ENCODE peak calls at places on chromosomes 5 and 9, in six cellular contexts. One of them, this sample, is unnamed.

GRCh38 chr9:34505370-34506120 is 17.2 kb downstream of the ENHO start:
- DNase-seq in RWPE1: no peak
- DNase-seq in dorsolateral prefrontal cortex: no peak
- DNase-seq in AG10803: peak
- DNase-seq in GM23338: no peak
- DNase-seq in AG09309: no peak
- DNase-seq in this sample: no peak

GRCh38 chr5:58245479-58245845 is 214.4 kb downstream of the PLK2 start:
- DNase-seq in RWPE1: no peak
- DNase-seq in dorsolateral prefrontal cortex: no peak
- DNase-seq in AG10803: no peak
- DNase-seq in GM23338: no peak
- DNase-seq in AG09309: no peak
- DNase-seq in this sample: no peak

GRCh38 chr5:174520420-174521396 is 203.7 kb upstream of the MSX2 start:
- DNase-seq in RWPE1: peak
- DNase-seq in dorsolateral prefrontal cortex: no peak
- DNase-seq in AG10803: no peak
- DNase-seq in GM23338: peak
- DNase-seq in AG09309: no peak
- DNase-seq in this sample: no peak

GRCh38 chr5:143664623-143665022 is 147.3 kb upstream of the HMHB1 start:
- DNase-seq in RWPE1: no peak
- DNase-seq in dorsolateral prefrontal cortex: no peak
- DNase-seq in AG10803: peak
- DNase-seq in GM23338: no peak
- DNase-seq in AG09309: no peak
- DNase-seq in this sample: no peak

GRCh38 chr5:116032094-116032517 is at the start of gene ARL14EPL:
- DNase-seq in RWPE1: peak
- DNase-seq in dorsolateral prefrontal cortex: no peak
- DNase-seq in AG10803: peak
- DNase-seq in GM23338: peak
- DNase-seq in AG09309: peak
- DNase-seq in this sample: peak

GRCh38 chr9:73847536-73847935 is 649.6 kb upstream of the RORB start:
- DNase-seq in RWPE1: no peak
- DNase-seq in dorsolateral prefrontal cortex: no peak
- DNase-seq in AG10803: no peak
- DNase-seq in GM23338: peak
- DNase-seq in AG09309: no peak
- DNase-seq in this sample: no peak

GRCh38 chr5:159051431-159052281 is 48.1 kb downstream of the EBF1 start:
- DNase-seq in RWPE1: no peak
- DNase-seq in dorsolateral prefrontal cortex: peak
- DNase-seq in AG10803: peak
- DNase-seq in GM23338: peak
- DNase-seq in AG09309: no peak
- DNase-seq in this sample: peak

GRCh38 chr9:129624947-129625346 is 1.0 kb upstream of the NTMT1 start:
- DNase-seq in RWPE1: no peak
- DNase-seq in dorsolateral prefrontal cortex: no peak
- DNase-seq in AG10803: no peak
- DNase-seq in GM23338: no peak
- DNase-seq in AG09309: no peak
- DNase-seq in this sample: peak

GRCh38 chr5:37437716-37438115 is 58.6 kb downstream of the WDR70 start:
- DNase-seq in RWPE1: no peak
- DNase-seq in dorsolateral prefrontal cortex: no peak
- DNase-seq in AG10803: peak
- DNase-seq in GM23338: no peak
- DNase-seq in AG09309: no peak
- DNase-seq in this sample: no peak

GRCh38 chr5:140321796-140322195 is 18.9 kb upstream of the PFDN1 start:
- DNase-seq in RWPE1: no peak
- DNase-seq in dorsolateral prefrontal cortex: peak
- DNase-seq in AG10803: no peak
- DNase-seq in GM23338: no peak
- DNase-seq in AG09309: no peak
- DNase-seq in this sample: no peak

GRCh38 chr9:130239741-130240241 is 25.8 kb upstream of the HMCN2 start:
- DNase-seq in RWPE1: no peak
- DNase-seq in dorsolateral prefrontal cortex: no peak
- DNase-seq in AG10803: no peak
- DNase-seq in GM23338: no peak
- DNase-seq in AG09309: no peak
- DNase-seq in this sample: peak

GRCh38 chr5:88428633-88429032 is 160.0 kb upstream of the TMEM161B start:
- DNase-seq in RWPE1: no peak
- DNase-seq in dorsolateral prefrontal cortex: no peak
- DNase-seq in AG10803: no peak
- DNase-seq in GM23338: no peak
- DNase-seq in AG09309: no peak
- DNase-seq in this sample: no peak

GRCh38 chr5:32298056-32298420 is 14.7 kb downstream of the MTMR12 start:
- DNase-seq in RWPE1: no peak
- DNase-seq in dorsolateral prefrontal cortex: peak
- DNase-seq in AG10803: no peak
- DNase-seq in GM23338: no peak
- DNase-seq in AG09309: no peak
- DNase-seq in this sample: no peak

GRCh38 chr9:69637801-69638200 is 34.4 kb downstream of the APBA1 start:
- DNase-seq in RWPE1: peak
- DNase-seq in dorsolateral prefrontal cortex: no peak
- DNase-seq in AG10803: peak
- DNase-seq in GM23338: no peak
- DNase-seq in AG09309: peak
- DNase-seq in this sample: no peak

GRCh38 chr5:73446631-73447233 is 1.8 kb downstream of the FOXD1 start:
- DNase-seq in RWPE1: no peak
- DNase-seq in dorsolateral prefrontal cortex: no peak
- DNase-seq in AG10803: no peak
- DNase-seq in GM23338: peak
- DNase-seq in AG09309: no peak
- DNase-seq in this sample: no peak

GRCh38 chr5:3230941-3231340 is 364.7 kb upstream of the IRX1 start:
- DNase-seq in RWPE1: no peak
- DNase-seq in dorsolateral prefrontal cortex: no peak
- DNase-seq in AG10803: no peak
- DNase-seq in GM23338: no peak
- DNase-seq in AG09309: no peak
- DNase-seq in this sample: no peak

GRCh38 chr5:40385544-40385943 is 294.2 kb upstream of the PTGER4 start:
- DNase-seq in RWPE1: peak
- DNase-seq in dorsolateral prefrontal cortex: no peak
- DNase-seq in AG10803: peak
- DNase-seq in GM23338: no peak
- DNase-seq in AG09309: no peak
- DNase-seq in this sample: no peak

GRCh38 chr9:125663127-125663526 is 43.9 kb downstream of the MAPKAP1 start:
- DNase-seq in RWPE1: peak
- DNase-seq in dorsolateral prefrontal cortex: no peak
- DNase-seq in AG10803: peak
- DNase-seq in GM23338: no peak
- DNase-seq in AG09309: no peak
- DNase-seq in this sample: peak

GRCh38 chr9:109923371-109923770 is 143.4 kb downstream of the PALM2AKAP2 start:
- DNase-seq in RWPE1: no peak
- DNase-seq in dorsolateral prefrontal cortex: no peak
- DNase-seq in AG10803: no peak
- DNase-seq in GM23338: peak
- DNase-seq in AG09309: no peak
- DNase-seq in this sample: no peak

GRCh38 chr9:120152295-120152694 is 427.7 kb downstream of the CDK5RAP2 start:
- DNase-seq in RWPE1: no peak
- DNase-seq in dorsolateral prefrontal cortex: no peak
- DNase-seq in AG10803: no peak
- DNase-seq in GM23338: peak
- DNase-seq in AG09309: no peak
- DNase-seq in this sample: no peak

GRCh38 chr9:123033352-123033751 is at the start of gene GPR21:
- DNase-seq in RWPE1: no peak
- DNase-seq in dorsolateral prefrontal cortex: no peak
- DNase-seq in AG10803: no peak
- DNase-seq in GM23338: peak
- DNase-seq in AG09309: no peak
- DNase-seq in this sample: no peak

GRCh38 chr5:11181940-11182339 is 420.9 kb upstream of the DAP start:
- DNase-seq in RWPE1: no peak
- DNase-seq in dorsolateral prefrontal cortex: no peak
- DNase-seq in AG10803: no peak
- DNase-seq in GM23338: no peak
- DNase-seq in AG09309: no peak
- DNase-seq in this sample: no peak

GRCh38 chr9:14395300-14396082 is 81.5 kb upstream of the NFIB start:
- DNase-seq in RWPE1: no peak
- DNase-seq in dorsolateral prefrontal cortex: peak
- DNase-seq in AG10803: no peak
- DNase-seq in GM23338: peak
- DNase-seq in AG09309: no peak
- DNase-seq in this sample: no peak

GRCh38 chr5:62418462-62419076 is 6.0 kb downstream of the IPO11 start:
- DNase-seq in RWPE1: no peak
- DNase-seq in dorsolateral prefrontal cortex: no peak
- DNase-seq in AG10803: no peak
- DNase-seq in GM23338: no peak
- DNase-seq in AG09309: no peak
- DNase-seq in this sample: no peak

GRCh38 chr5:89421035-89421434 is 538.1 kb upstream of the MEF2C start:
- DNase-seq in RWPE1: peak
- DNase-seq in dorsolateral prefrontal cortex: no peak
- DNase-seq in AG10803: peak
- DNase-seq in GM23338: no peak
- DNase-seq in AG09309: no peak
- DNase-seq in this sample: peak

DNA sequence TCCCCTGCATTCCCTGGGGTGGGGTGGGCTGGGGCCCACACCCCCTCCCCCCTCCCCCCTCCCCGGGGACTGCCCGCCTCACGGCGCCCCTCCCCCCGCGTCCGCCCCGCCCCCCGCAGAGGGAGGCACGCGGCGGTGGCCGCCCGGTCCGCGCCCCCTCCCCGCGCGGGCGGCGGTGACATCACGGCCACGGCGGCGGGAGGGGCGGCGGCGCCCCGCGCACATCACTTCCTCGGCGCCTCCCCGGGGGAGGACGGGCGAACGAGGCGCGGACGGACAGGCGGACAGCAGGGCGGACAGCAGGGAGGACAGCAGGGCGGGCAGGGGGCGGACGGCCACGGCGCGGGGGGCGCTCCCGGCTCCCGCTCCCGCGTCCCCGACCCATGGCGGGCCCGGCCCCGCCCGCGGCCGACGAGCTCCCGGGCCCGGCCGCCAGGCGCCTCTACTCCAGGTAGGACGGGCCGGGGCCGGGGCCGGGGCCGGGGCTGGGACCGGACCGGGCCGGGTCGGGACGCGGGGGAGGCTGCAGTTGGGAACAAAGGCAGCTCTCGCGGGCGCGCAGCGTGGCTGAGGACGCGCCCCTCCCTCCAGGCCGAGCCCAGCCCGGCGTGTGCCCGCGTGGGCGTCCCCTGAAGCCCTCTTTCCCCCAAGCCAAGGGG is at the start of gene GPSM1:
- DNase-seq in RWPE1: peak
- DNase-seq in dorsolateral prefrontal cortex: no peak
- DNase-seq in AG10803: peak
- DNase-seq in GM23338: peak
- DNase-seq in AG09309: no peak
- DNase-seq in this sample: no peak
- TF ChIP-seq CTCF in RWPE1: no peak
- TF ChIP-seq CTCF in dorsolateral prefrontal cortex: no peak
- TF ChIP-seq CTCF in AG10803: no peak
- TF ChIP-seq CTCF in GM23338: no peak
- TF ChIP-seq CTCF in AG09309: no peak
- TF ChIP-seq CTCF in this sample: no peak

DNA sequence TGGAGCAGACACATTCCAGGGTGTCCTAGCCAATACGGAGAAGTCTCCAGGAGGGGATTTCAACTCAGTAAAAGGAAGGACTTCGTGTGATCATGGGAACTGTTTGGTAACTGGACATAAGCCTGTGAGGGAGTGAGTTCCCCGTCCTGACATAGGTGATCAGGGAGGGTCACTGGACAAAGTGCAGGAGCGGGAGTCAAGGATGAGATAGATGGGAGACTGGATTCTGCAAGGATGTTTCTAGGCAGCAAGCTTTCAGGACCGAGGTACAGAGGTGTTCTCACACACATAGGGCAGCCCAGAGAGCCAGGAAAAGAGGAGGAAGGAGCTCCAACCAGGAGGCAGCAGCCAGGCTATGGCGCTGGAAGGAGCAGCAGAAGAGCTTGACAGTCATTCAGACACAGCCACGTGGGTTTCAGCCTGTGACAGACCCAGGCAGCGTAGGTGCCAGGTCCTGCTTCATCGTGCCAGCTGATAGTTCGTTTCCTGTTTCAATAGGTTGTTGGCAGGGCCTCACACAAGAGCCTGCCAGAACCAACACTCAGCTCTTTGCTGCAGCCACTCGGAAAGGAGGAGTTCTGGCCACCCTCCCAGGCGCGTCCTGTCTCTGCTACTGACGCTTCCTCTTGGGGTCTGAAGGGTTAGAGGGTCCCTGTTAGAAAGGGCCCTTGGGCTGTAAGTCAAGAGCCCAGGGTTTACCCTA is 84.1 kb downstream of the AMBP start:
- DNase-seq in RWPE1: peak
- DNase-seq in dorsolateral prefrontal cortex: peak
- DNase-seq in AG10803: peak
- DNase-seq in GM23338: no peak
- DNase-seq in AG09309: no peak
- DNase-seq in this sample: no peak
- TF ChIP-seq CTCF in RWPE1: no peak
- TF ChIP-seq CTCF in dorsolateral prefrontal cortex: no peak
- TF ChIP-seq CTCF in AG10803: no peak
- TF ChIP-seq CTCF in GM23338: no peak
- TF ChIP-seq CTCF in AG09309: no peak
- TF ChIP-seq CTCF in this sample: no peak

GRCh38 chr9:85425153-85425611 is 316.6 kb downstream of the AGTPBP1 start:
- DNase-seq in RWPE1: peak
- DNase-seq in dorsolateral prefrontal cortex: peak
- DNase-seq in AG10803: peak
- DNase-seq in GM23338: peak
- DNase-seq in AG09309: peak
- DNase-seq in this sample: peak
- TF ChIP-seq CTCF in RWPE1: peak
- TF ChIP-seq CTCF in dorsolateral prefrontal cortex: peak
- TF ChIP-seq CTCF in AG10803: peak
- TF ChIP-seq CTCF in GM23338: peak
- TF ChIP-seq CTCF in AG09309: peak
- TF ChIP-seq CTCF in this sample: peak

GRCh38 chr5:113510836-113511451 is 2.5 kb upstream of the YTHDC2 start:
- DNase-seq in RWPE1: peak
- DNase-seq in dorsolateral prefrontal cortex: no peak
- DNase-seq in AG10803: peak
- DNase-seq in GM23338: no peak
- DNase-seq in AG09309: no peak
- DNase-seq in this sample: peak
- TF ChIP-seq CTCF in RWPE1: peak
- TF ChIP-seq CTCF in dorsolateral prefrontal cortex: peak
- TF ChIP-seq CTCF in AG10803: peak
- TF ChIP-seq CTCF in GM23338: peak
- TF ChIP-seq CTCF in AG09309: peak
- TF ChIP-seq CTCF in this sample: peak

This sample was measured in GM10248.